ENCODE peak calls at places on chromosomes 5 and 9, in nine cellular contexts. D is SK-N-MC; V is GM23248; F is M059J; K is fibroblast of gingiva; W is anterior cingulate cortex; J is amygdala; I is AG04450; X is stimulated activated CD4-positive, alpha-beta T cell treated with anti-CD3 and anti-CD28 coated beads, Interleukin-1b, Interleukin-23, amount 100 ng/mL, for 48 hours. B is an unnamed sample.

GRCh38 chr9:135906291-135907005 is 898 bp downstream of the CAMSAP1 start:
- DNase-seq in D (no peak), V (peak), F (peak), K (peak), W (peak), J (no peak), I (no peak), X (no peak), B (no peak)

GRCh38 chr9:125240649-125240999 is 519 bp downstream of the HSPA5 start:
- DNase-seq in D (no peak), V (peak), F (peak), K (no peak), W (no peak), J (no peak), I (no peak), X (peak), B (no peak)

GRCh38 chr5:75992677-75993582 is 90.3 kb upstream of the SV2C start:
- DNase-seq in D (no peak), V (no peak), F (no peak), K (no peak), W (no peak), J (no peak), I (no peak), X (no peak), B (no peak)

GRCh38 chr5:171157233-171157632 is 151.8 kb upstream of the TLX3 start:
- DNase-seq in D (no peak), V (no peak), F (no peak), K (no peak), W (no peak), J (no peak), I (no peak), X (no peak), B (no peak)

GRCh38 chr9:91882628-91883027 is 67.4 kb downstream of the ROR2 start:
- DNase-seq in D (no peak), V (no peak), F (no peak), K (no peak), W (no peak), J (no peak), I (no peak), X (no peak), B (no peak)

GRCh38 chr5:166074839-166075481 is 2216.5 kb upstream of the WWC1 start:
- DNase-seq in D (peak), V (no peak), F (no peak), K (no peak), W (no peak), J (no peak), I (no peak), X (no peak), B (no peak)

GRCh38 chr9:5441043-5441442 is 3.3 kb upstream of the PLGRKT start:
- DNase-seq in D (no peak), V (peak), F (peak), K (no peak), W (no peak), J (no peak), I (no peak), X (no peak), B (no peak)

GRCh38 chr5:164053123-164053522 is 547.7 kb downstream of the MAT2B start:
- DNase-seq in D (no peak), V (no peak), F (no peak), K (no peak), W (no peak), J (no peak), I (no peak), X (no peak), B (no peak)

GRCh38 chr5:2758632-2759031 is 7.2 kb upstream of the IRX2 start:
- DNase-seq in D (no peak), V (no peak), F (no peak), K (no peak), W (no peak), J (no peak), I (no peak), X (no peak), B (no peak)

GRCh38 chr5:170302729-170303501 is 5.3 kb upstream of the LCP2 start:
- DNase-seq in D (no peak), V (no peak), F (no peak), K (no peak), W (no peak), J (no peak), I (no peak), X (peak), B (no peak)

GRCh38 chr9:113785334-113785733 is 90.8 kb upstream of the ZNF618 start:
- DNase-seq in D (no peak), V (no peak), F (no peak), K (no peak), W (no peak), J (no peak), I (no peak), X (no peak), B (no peak)

GRCh38 chr5:179266291-179267070 is 78.8 kb downstream of the ADAMTS2 start:
- DNase-seq in D (no peak), V (peak), F (no peak), K (no peak), W (no peak), J (no peak), I (no peak), X (no peak), B (no peak)

GRCh38 chr9:79883073-79883645 is 311.4 kb downstream of the TLE4 start:
- DNase-seq in D (no peak), V (no peak), F (no peak), K (no peak), W (no peak), J (no peak), I (no peak), X (peak), B (no peak)

GRCh38 chr9:37963936-37964739 is 60.2 kb upstream of the SLC25A51 start:
- DNase-seq in D (no peak), V (peak), F (peak), K (peak), W (peak), J (peak), I (peak), X (no peak), B (peak)

GRCh38 chr5:169304175-169304574 is 3.2 kb upstream of the SLIT3 start:
- DNase-seq in D (no peak), V (no peak), F (no peak), K (no peak), W (no peak), J (no peak), I (no peak), X (no peak), B (no peak)

GRCh38 chr5:156326718-156327259 is at the start of gene SGCD:
- DNase-seq in D (no peak), V (peak), F (peak), K (peak), W (peak), J (peak), I (peak), X (no peak), B (peak)

B was measured in fibroblast of the conjunctiva.